ENCODE peak calls at places on chromosomes 5 and 9, in five cellular contexts. Y is hepatocyte, L is IMR-90, I is fibroblast of lung, H is endothelial cell of umbilical vein. K is an unnamed sample.

GRCh38 chr9:93143830-93144530 is 9.9 kb upstream of the NINJ1 start:
- DNase-seq in Y (no peak), L (no peak), I (no peak), H (no peak), K (no peak)

GRCh38 chr5:6791031-6791577 is 77.9 kb downstream of the TENT4A start:
- DNase-seq in Y (no peak), L (no peak), I (no peak), H (no peak), K (no peak)

GRCh38 chr9:8188720-8189407 is 389.3 kb upstream of the DMAC1 start:
- DNase-seq in Y (peak; percentile 8), L (no peak), I (peak; percentile 28), H (no peak), K (no peak)

GRCh38 chr9:133115604-133116345 is 5.3 kb downstream of the RALGDS start:
- DNase-seq in Y (no peak), L (peak; percentile 63), I (no peak), H (no peak), K (no peak)

GRCh38 chr9:3879315-3879714 is 353.5 kb upstream of the RFX3 start:
- DNase-seq in Y (no peak), L (no peak), I (no peak), H (no peak), K (no peak)

GRCh38 chr9:534886-535285 is 306.6 kb upstream of the DMRT1 start:
- DNase-seq in Y (no peak), L (no peak), I (no peak), H (no peak), K (no peak)

GRCh38 chr9:70805953-70806352 is 315.5 kb downstream of the TRPM3 start:
- DNase-seq in Y (no peak), L (no peak), I (no peak), H (no peak), K (peak; percentile 30)

GRCh38 chr9:105359899-105360298 is 87.9 kb upstream of the FSD1L start:
- DNase-seq in Y (no peak), L (peak; percentile 73), I (peak; percentile 34), H (no peak), K (no peak)

GRCh38 chr5:16871746-16872339 is 64.2 kb downstream of the MYO10 start:
- DNase-seq in Y (no peak), L (peak; percentile 84), I (peak; percentile 94), H (no peak), K (no peak)

GRCh38 chr5:5298068-5298633 is 124.3 kb upstream of the ICE1 start:
- DNase-seq in Y (peak; percentile 76), L (no peak), I (no peak), H (no peak), K (no peak)

GRCh38 chr5:109744261-109744660 is 54.5 kb downstream of the MAN2A1 start:
- DNase-seq in Y (no peak), L (no peak), I (no peak), H (no peak), K (no peak)

GRCh38 chr5:15785636-15786035 is 285.7 kb downstream of the FBXL7 start:
- DNase-seq in Y (no peak), L (no peak), I (no peak), H (no peak), K (no peak)

GRCh38 chr5:159814810-159815585 is 101.3 kb upstream of the ADRA1B start:
- DNase-seq in Y (no peak), L (peak; percentile 21), I (no peak), H (no peak), K (no peak)

GRCh38 chr5:9698125-9698848 is 68.1 kb upstream of the TAS2R1 start:
- DNase-seq in Y (no peak), L (peak; percentile 71), I (peak; percentile 3), H (no peak), K (no peak)

GRCh38 chr5:142210011-142210410 is 101.4 kb downstream of the NDFIP1 start:
- DNase-seq in Y (no peak), L (no peak), I (no peak), H (no peak), K (no peak)

GRCh38 chr5:109876030-109876726 is 186.5 kb downstream of the MAN2A1 start:
- DNase-seq in Y (no peak), L (no peak), I (no peak), H (no peak), K (no peak)

GRCh38 chr9:135256568-135257354 is 169.3 kb downstream of the OLFM1 start:
- DNase-seq in Y (no peak), L (no peak), I (no peak), H (no peak), K (no peak)

GRCh38 chr5:57416246-57416996 is 66.2 kb downstream of the ACTBL2 start:
- DNase-seq in Y (peak; percentile 21), L (peak; percentile 85), I (peak; percentile 75), H (no peak), K (no peak)

GRCh38 chr5:78320461-78320860 is 26.0 kb upstream of the AP3B1 start:
- DNase-seq in Y (peak; percentile 13), L (peak; percentile 69), I (peak; percentile 62), H (peak; percentile 66), K (peak; percentile 42)

GRCh38 chr5:77993141-77993540 is 217.0 kb upstream of the TBCA start:
- DNase-seq in Y (no peak), L (no peak), I (no peak), H (no peak), K (no peak)

GRCh38 chr9:89890326-89890980 is 285.6 kb downstream of the GADD45G start:
- DNase-seq in Y (no peak), L (no peak), I (no peak), H (no peak), K (no peak)

GRCh38 chr5:54658014-54658413 is 140.5 kb downstream of the SNX18 start:
- DNase-seq in Y (peak; percentile 56), L (peak; percentile 96), I (peak; percentile 84), H (peak; percentile 65), K (no peak)

DNA sequence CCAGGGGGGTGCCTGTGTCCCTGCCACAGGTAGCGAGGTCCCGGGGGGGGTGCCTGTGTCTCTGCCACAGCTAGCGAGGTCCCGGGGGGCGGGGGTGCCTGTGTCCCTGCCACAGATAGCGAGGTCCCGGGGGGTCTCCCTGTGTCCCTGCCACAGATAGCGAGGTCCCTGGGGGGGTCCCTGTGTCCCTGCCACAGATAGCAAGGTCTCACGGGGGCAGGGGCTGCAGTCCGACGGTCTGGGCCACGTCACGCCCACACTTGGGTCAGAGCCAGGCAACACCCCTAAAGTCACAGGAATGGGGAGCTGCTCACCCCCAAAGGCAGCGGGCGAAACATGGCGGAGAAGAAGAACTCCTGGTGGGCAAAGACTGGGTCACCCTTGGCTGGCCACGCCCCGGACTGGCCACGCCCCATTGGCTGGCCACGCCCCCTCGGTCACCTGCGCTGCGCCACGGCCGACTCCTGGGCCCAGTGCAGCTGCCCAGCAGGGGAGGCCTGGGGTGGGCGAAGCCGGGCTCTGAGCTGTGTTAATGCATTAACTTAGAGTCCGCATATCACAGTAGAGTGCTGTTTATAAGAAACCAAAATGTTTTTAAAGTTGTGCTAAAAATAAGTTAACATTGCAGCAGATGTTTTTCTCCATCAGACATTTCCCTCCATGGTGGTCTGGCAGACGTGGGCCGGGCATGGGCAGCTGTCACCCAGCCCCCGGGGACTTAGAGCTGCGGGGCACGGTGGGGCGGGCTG is 7.0 kb downstream of the NOXA1 start:
- DNase-seq in Y (no peak), L (no peak), I (no peak), H (no peak), K (peak; percentile 47)
- H3K4me3 ChIP-seq in Y (no peak overlapping the region), L (no peak overlapping the region), I (no peak overlapping the region), H (no peak overlapping the region), K (no peak overlapping the region)

DNA sequence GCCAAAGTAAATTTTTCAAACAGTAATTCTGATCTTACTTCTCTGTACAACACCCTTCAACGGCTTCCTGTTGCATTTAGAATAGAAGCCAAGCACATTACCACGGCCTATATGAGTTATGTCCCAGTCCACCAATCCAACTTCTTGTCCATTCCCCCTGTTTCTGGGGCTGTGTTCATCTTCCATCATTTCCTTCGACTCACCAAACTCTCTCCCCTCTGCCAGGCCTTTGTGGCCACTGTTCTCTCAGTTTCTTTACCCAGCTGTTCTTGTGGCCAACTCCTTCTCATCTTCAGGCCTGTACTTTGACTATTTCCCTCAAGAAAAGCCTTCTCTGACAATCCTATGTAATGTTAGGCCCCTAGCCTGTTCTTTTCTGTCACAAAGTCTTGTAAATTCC is 259.4 kb upstream of the EFNA5 start:
- DNase-seq in Y (no peak), L (peak; percentile 28), I (no peak), H (no peak), K (no peak)
- H3K27ac ChIP-seq in Y (no peak overlapping the region), L (no peak overlapping the region), I (no peak overlapping the region), H (no peak overlapping the region), K (no peak overlapping the region)

GRCh38 chr5:157361865-157362465 is 96.0 kb downstream of the CYFIP2 start:
- DNase-seq in Y (no peak), L (peak; percentile 49), I (peak; percentile 56), H (peak; percentile 91), K (no peak)

GRCh38 chr5:157362502-157362901 is 96.6 kb downstream of the CYFIP2 start:
- DNase-seq in Y (no peak), L (no peak), I (no peak), H (no peak), K (no peak)

GRCh38 chr5:157362982-157363381 is 97.0 kb upstream of the NIPAL4 start:
- DNase-seq in Y (no peak), L (peak; percentile 20), I (no peak), H (no peak), K (no peak)

GRCh38 chr5:157366741-157367684 is 93.0 kb upstream of the NIPAL4 start:
- DNase-seq in Y (peak; percentile 63), L (peak; percentile 84), I (peak; percentile 82), H (peak; percentile 70), K (peak; percentile 72)

DNA sequence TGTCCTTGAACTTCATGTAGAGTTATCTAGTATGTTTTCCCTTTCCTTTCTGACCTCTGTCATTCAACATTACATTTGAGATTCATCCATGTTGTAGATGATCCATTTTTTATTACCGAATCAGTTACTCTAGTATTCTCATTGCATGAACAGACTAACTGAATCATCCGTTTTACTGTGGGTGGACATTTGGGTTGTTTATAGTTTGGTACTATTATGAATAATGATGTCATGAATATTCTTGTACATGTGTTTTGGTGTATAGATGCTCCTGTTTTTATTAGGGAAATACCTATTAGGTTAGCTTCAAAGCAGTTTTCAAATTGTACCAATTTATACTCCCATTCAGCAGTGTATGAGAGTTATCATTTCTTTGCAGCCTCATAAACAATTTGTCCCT is 94.3 kb upstream of the NIPAL4 start:
- DNase-seq in Y (no peak), L (peak; percentile 67), I (no peak), H (no peak), K (no peak)
- H4K20me1 ChIP-seq in Y (no peaks in the 10 kb centered on the region), L (no peaks in the 10 kb centered on the region), I (no peaks in the 10 kb centered on the region), H (no peaks in the 10 kb centered on the region), K (no peaks in the 10 kb centered on the region)

GRCh38 chr5:116661419-116661818 is 86.8 kb upstream of the SEMA6A start:
- DNase-seq in Y (no peak), L (no peak), I (no peak), H (no peak), K (no peak)

GRCh38 chr5:116658141-116658540 is 83.5 kb upstream of the SEMA6A start:
- DNase-seq in Y (no peak), L (no peak), I (no peak), H (no peak), K (no peak)

GRCh38 chr5:116663081-116663480 is 88.5 kb upstream of the SEMA6A start:
- DNase-seq in Y (no peak), L (no peak), I (no peak), H (no peak), K (peak; percentile 55)

GRCh38 chr5:116658830-116659229 is 84.2 kb upstream of the SEMA6A start:
- DNase-seq in Y (no peak), L (no peak), I (no peak), H (no peak), K (no peak)

DNA sequence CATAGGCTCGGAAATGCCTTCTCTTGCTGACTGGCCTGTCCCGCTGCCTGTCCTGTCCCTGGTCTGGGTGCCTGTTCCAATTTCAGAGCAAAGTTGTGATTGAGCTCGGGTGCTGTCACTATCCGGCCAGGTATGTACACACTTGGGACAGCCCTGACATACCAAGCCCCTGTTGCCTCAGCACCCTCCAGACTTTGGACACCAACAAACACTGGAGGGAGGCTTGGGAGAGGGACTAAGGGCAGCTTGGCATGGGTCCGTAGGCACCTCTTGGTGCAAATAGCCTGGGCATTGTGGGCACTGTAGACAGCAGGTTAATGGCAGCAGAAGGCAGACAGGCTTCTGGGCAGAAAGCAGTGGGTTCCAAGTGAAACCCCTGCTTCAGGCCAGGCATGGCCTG is 86.3 kb upstream of the SEMA6A start:
- DNase-seq in Y (no peak), L (no peak), I (no peak), H (no peak), K (no peak)
- H3K4me3 ChIP-seq in Y (no peak overlapping the region), L (no peak overlapping the region), I (no peak overlapping the region), H (no peak overlapping the region), K (no peak overlapping the region)